ENCODE peak calls at places on chromosome 9, in five cellular contexts. W is cardiac muscle cell, K is astrocyte, X is HCT116, T is heart left ventricle. O is an unnamed sample. For H3K4me1, the result is how much of the 10 kb centered on the place peaks cover.

GRCh38 chr9:33476503-33476902 is 2.8 kb upstream of the NOL6 start:
- DNase-seq in W (no peak), X (no peak), K (no peak), T (no peak), O (no peak)

GRCh38 chr9:76490249-76490990 is 31.4 kb downstream of the GCNT1 start:
- DNase-seq in T (no peak), W (peak), X (no peak), K (no peak), O (no peak)

GRCh38 chr9:74379718-74380117 is 117.4 kb upstream of the RORB start:
- DNase-seq in K (peak), X (peak), T (no peak), W (peak), O (no peak)

GRCh38 chr9:68869020-68869419 is 144.9 kb downstream of the PRKACG start:
- DNase-seq in W (no peak), X (no peak), T (peak), K (no peak), O (no peak)

GRCh38 chr9:69933445-69933844 is 110.2 kb upstream of the MAMDC2 start:
- DNase-seq in T (no peak), W (no peak), K (no peak), X (no peak), O (no peak)

GRCh38 chr9:72589684-72590555 is 68.5 kb downstream of the TMC1 start:
- DNase-seq in K (peak), X (no peak), W (peak), T (no peak), O (no peak)

GRCh38 chr9:121156263-121156731 is 45.4 kb downstream of the RAB14 start:
- DNase-seq in W (peak), X (no peak), K (peak), T (no peak), O (no peak)

GRCh38 chr9:37678789-37679273 is 28.1 kb downstream of the FRMPD1 start:
- DNase-seq in K (no peak), X (peak), T (peak), W (no peak), O (no peak)

GRCh38 chr9:98709968-98710965 is 1.5 kb upstream of the GABBR2 start:
- DNase-seq in X (no peak), K (peak), T (no peak), W (peak), O (no peak)

GRCh38 chr9:121989010-121989409 is 104.1 kb downstream of the TTLL11 start:
- DNase-seq in T (no peak), X (no peak), K (no peak), W (peak), O (no peak)

GRCh38 chr9:4298255-4299005 is 1.4 kb downstream of the GLIS3 start:
- DNase-seq in T (peak), K (no peak), X (no peak), W (no peak), O (peak)

GRCh38 chr9:112752334-112753110 is 2.0 kb downstream of the SNX30 start:
- DNase-seq in T (no peak), X (no peak), K (no peak), W (no peak), O (no peak)
- H3K4me3 ChIP-seq in T (no peak), X (peak), K (no peak), W (no peak), O (peak)

GRCh38 chr9:124574534-124574933 is 67.3 kb upstream of the NR5A1 start:
- DNase-seq in K (no peak), X (peak), W (no peak), T (no peak), O (no peak)

GRCh38 chr9:124570942-124571666 is 63.9 kb upstream of the NR5A1 start:
- DNase-seq in K (no peak), X (no peak), T (no peak), W (no peak), O (no peak)

GRCh38 chr9:124567362-124567761 is 60.2 kb upstream of the NR5A1 start:
- DNase-seq in W (no peak), X (no peak), T (no peak), K (no peak), O (no peak)

GRCh38 chr9:124574944-124575343 is 67.7 kb upstream of the NR5A1 start:
- DNase-seq in K (peak), X (peak), T (no peak), W (no peak), O (no peak)

GRCh38 chr9:124569942-124570341 is 62.7 kb upstream of the NR5A1 start:
- DNase-seq in T (no peak), W (no peak), K (no peak), X (no peak), O (no peak)
- H3K4me1 ChIP-seq in T (under half), W (under half), K (under half), X (half or more), O (under half)

DNA sequence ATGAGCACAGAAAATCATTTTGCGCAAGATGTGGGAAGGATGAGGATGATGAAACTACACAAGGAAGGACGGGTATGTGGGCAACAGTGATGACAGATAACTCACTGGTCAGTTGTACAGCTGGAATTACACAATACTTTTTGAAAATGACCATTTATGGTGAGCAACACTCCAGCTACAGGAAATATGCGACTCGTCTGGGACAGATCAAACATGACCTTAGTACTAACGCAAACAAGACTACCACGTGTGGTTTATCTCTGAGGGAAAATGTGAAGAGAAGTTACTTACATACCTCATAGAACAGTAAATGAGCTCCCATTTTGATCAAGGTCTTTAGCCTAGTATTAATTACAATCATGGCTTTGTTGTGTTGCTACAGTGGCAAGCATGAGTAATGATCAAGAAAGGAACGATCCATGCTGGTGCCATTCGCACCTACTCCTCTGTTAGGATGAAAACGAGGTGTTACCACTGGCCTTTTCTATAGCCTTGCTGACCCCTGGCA is 456.9 kb downstream of the BNC2 start:
- DNase-seq in X (no peak), K (peak), W (peak), T (no peak), O (no peak)
- H3K27ac ChIP-seq in X (no peak), K (no peak), W (no peak), T (no peak), O (no peak)

GRCh38 chr9:87570000-87570834 is 72.5 kb downstream of the DAPK1 start:
- DNase-seq in T (no peak), X (no peak), W (no peak), K (peak), O (no peak)
- H3K4me3 ChIP-seq in T (no peak), X (no peak), W (no peak), K (no peak), O (no peak)

GRCh38 chr9:112401175-112401815 is 21.4 kb downstream of the HSDL2 start:
- DNase-seq in K (no peak), X (no peak), W (no peak), T (no peak), O (no peak)

GRCh38 chr9:112396872-112397271 is 17.0 kb downstream of the HSDL2 start:
- DNase-seq in K (no peak), W (no peak), T (no peak), X (no peak), O (no peak)

DNA sequence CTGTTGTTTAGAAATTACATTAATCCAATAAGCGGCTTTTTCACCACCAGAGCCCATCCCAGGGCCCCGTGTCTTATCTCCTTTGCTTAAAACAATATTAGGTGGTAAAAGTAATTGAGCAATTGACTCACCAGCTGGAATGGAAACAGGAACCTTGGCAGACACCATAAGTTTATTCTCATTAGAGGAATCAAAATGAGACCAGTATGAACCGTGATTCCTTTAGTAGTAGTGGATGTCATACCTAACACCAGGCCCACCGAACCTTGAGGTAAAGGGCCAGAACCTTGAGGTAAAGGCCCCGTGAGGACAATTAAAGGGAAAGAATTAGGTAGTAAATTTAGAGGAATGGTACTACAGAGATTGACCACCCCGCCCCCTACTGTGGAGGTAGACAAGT is 16.5 kb downstream of the HSDL2 start:
- DNase-seq in W (no peak), T (no peak), K (no peak), X (no peak), O (no peak)
- H3K4me1 ChIP-seq in W (under half), T (under half), K (under half), X (under half), O (under half)

GRCh38 chr9:133788819-133789733 is 50.9 kb upstream of the SARDH start:
- DNase-seq in X (no peak), K (no peak), W (no peak), T (peak), O (no peak)

GRCh38 chr9:133786936-133787748 is 49.0 kb upstream of the SARDH start:
- DNase-seq in K (no peak), X (no peak), W (no peak), T (no peak), O (no peak)

GRCh38 chr9:133787749-133788015 is 49.5 kb upstream of the SARDH start:
- DNase-seq in W (peak), X (no peak), T (no peak), K (peak), O (no peak)

GRCh38 chr9:133786371-133786753 is 48.2 kb upstream of the SARDH start:
- DNase-seq in W (no peak), K (no peak), X (no peak), T (no peak), O (no peak)

GRCh38 chr9:133788045-133788818 is 50.1 kb upstream of the SARDH start:
- DNase-seq in W (no peak), K (no peak), X (no peak), T (no peak), O (no peak)
- H3K27ac ChIP-seq in W (no peak), K (no peak), X (no peak), T (no peak), O (no peak)

O was measured in thoracic aorta.